ENCODE peak calls at places on chromosomes 1 and 21, in nine cellular contexts. One of them, this sample, is unnamed.

GRCh38 chr1:116814935-116815334 is 60.7 kb downstream of the CD2 start:
- DNase-seq in heart left ventricle: no peak
- DNase-seq in suprapubic skin: no peak
- DNase-seq in ovary: no peak
- DNase-seq in Peyer's patch: no peak
- DNase-seq in K562: no peak
- DNase-seq in prostate gland: no peak
- DNase-seq in IMR-90: no peak
- DNase-seq in stomach: no peak
- DNase-seq in this sample: no peak

GRCh38 chr1:162349635-162350330 is 26.9 kb downstream of the SPATA46 start:
- DNase-seq in IMR-90: peak
- DNase-seq in prostate gland: no peak
- DNase-seq in stomach: no peak
- DNase-seq in suprapubic skin: no peak
- DNase-seq in heart left ventricle: no peak
- DNase-seq in Peyer's patch: no peak
- DNase-seq in ovary: no peak
- DNase-seq in K562: peak
- DNase-seq in this sample: no peak

GRCh38 chr1:209513226-209513625 is 70.3 kb upstream of the CAMK1G start:
- DNase-seq in Peyer's patch: no peak
- DNase-seq in ovary: no peak
- DNase-seq in suprapubic skin: no peak
- DNase-seq in IMR-90: peak
- DNase-seq in prostate gland: no peak
- DNase-seq in K562: peak
- DNase-seq in heart left ventricle: no peak
- DNase-seq in stomach: no peak
- DNase-seq in this sample: no peak

GRCh38 chr21:43274946-43275310 is 106.1 kb downstream of the CRYAA start:
- DNase-seq in IMR-90: no peak
- DNase-seq in K562: no peak
- DNase-seq in heart left ventricle: peak
- DNase-seq in suprapubic skin: no peak
- DNase-seq in stomach: no peak
- DNase-seq in Peyer's patch: no peak
- DNase-seq in ovary: peak
- DNase-seq in prostate gland: no peak
- DNase-seq in this sample: no peak

GRCh38 chr1:3831689-3832088 is 25.3 kb downstream of the CEP104 start:
- DNase-seq in IMR-90: no peak
- DNase-seq in suprapubic skin: no peak
- DNase-seq in prostate gland: no peak
- DNase-seq in K562: no peak
- DNase-seq in stomach: no peak
- DNase-seq in heart left ventricle: no peak
- DNase-seq in ovary: no peak
- DNase-seq in Peyer's patch: no peak
- DNase-seq in this sample: no peak

GRCh38 chr1:85091647-85092295 is 43.5 kb upstream of the MCOLN3 start:
- DNase-seq in heart left ventricle: no peak
- DNase-seq in Peyer's patch: no peak
- DNase-seq in K562: no peak
- DNase-seq in IMR-90: no peak
- DNase-seq in stomach: no peak
- DNase-seq in prostate gland: no peak
- DNase-seq in ovary: no peak
- DNase-seq in suprapubic skin: no peak
- DNase-seq in this sample: no peak

GRCh38 chr1:51643362-51643761 is 26.5 kb downstream of the OSBPL9 start:
- DNase-seq in K562: no peak
- DNase-seq in heart left ventricle: no peak
- DNase-seq in ovary: no peak
- DNase-seq in stomach: no peak
- DNase-seq in IMR-90: no peak
- DNase-seq in prostate gland: no peak
- DNase-seq in Peyer's patch: no peak
- DNase-seq in suprapubic skin: no peak
- DNase-seq in this sample: no peak

GRCh38 chr1:17118268-17118667 is 983 bp downstream of the PADI2 start:
- DNase-seq in heart left ventricle: no peak
- DNase-seq in K562: no peak
- DNase-seq in prostate gland: no peak
- DNase-seq in stomach: no peak
- DNase-seq in ovary: no peak
- DNase-seq in Peyer's patch: no peak
- DNase-seq in IMR-90: no peak
- DNase-seq in suprapubic skin: no peak
- DNase-seq in this sample: no peak

GRCh38 chr1:46013566-46013965 is 118.9 kb downstream of the PIK3R3 start:
- DNase-seq in Peyer's patch: no peak
- DNase-seq in ovary: no peak
- DNase-seq in prostate gland: no peak
- DNase-seq in IMR-90: peak
- DNase-seq in stomach: no peak
- DNase-seq in suprapubic skin: no peak
- DNase-seq in heart left ventricle: no peak
- DNase-seq in K562: no peak
- DNase-seq in this sample: no peak

GRCh38 chr1:212482352-212483153 is 49.8 kb downstream of the NENF start:
- DNase-seq in suprapubic skin: peak
- DNase-seq in prostate gland: no peak
- DNase-seq in Peyer's patch: no peak
- DNase-seq in stomach: no peak
- DNase-seq in heart left ventricle: no peak
- DNase-seq in IMR-90: peak
- DNase-seq in ovary: no peak
- DNase-seq in K562: no peak
- DNase-seq in this sample: no peak

GRCh38 chr1:45840704-45841103 is 37.3 kb downstream of the MAST2 start:
- DNase-seq in IMR-90: no peak
- DNase-seq in prostate gland: no peak
- DNase-seq in Peyer's patch: no peak
- DNase-seq in ovary: no peak
- DNase-seq in suprapubic skin: no peak
- DNase-seq in stomach: no peak
- DNase-seq in heart left ventricle: no peak
- DNase-seq in K562: peak
- DNase-seq in this sample: no peak

GRCh38 chr1:15413563-15414449 is 4.1 kb downstream of the EFHD2 start:
- DNase-seq in Peyer's patch: no peak
- DNase-seq in heart left ventricle: no peak
- DNase-seq in prostate gland: no peak
- DNase-seq in stomach: no peak
- DNase-seq in K562: no peak
- DNase-seq in suprapubic skin: no peak
- DNase-seq in ovary: no peak
- DNase-seq in IMR-90: no peak
- DNase-seq in this sample: peak

GRCh38 chr1:86825294-86825693 is 88.6 kb downstream of the SELENOF start:
- DNase-seq in stomach: no peak
- DNase-seq in suprapubic skin: no peak
- DNase-seq in ovary: no peak
- DNase-seq in Peyer's patch: no peak
- DNase-seq in prostate gland: no peak
- DNase-seq in IMR-90: peak
- DNase-seq in heart left ventricle: no peak
- DNase-seq in K562: no peak
- DNase-seq in this sample: no peak

GRCh38 chr21:34754690-34755647 is 86.2 kb downstream of the CLIC6 start:
- DNase-seq in stomach: no peak
- DNase-seq in K562: peak
- DNase-seq in Peyer's patch: no peak
- DNase-seq in suprapubic skin: no peak
- DNase-seq in IMR-90: no peak
- DNase-seq in heart left ventricle: no peak
- DNase-seq in prostate gland: no peak
- DNase-seq in ovary: no peak
- DNase-seq in this sample: no peak

GRCh38 chr1:97827887-97828286 is 92.9 kb downstream of the DPYD start:
- DNase-seq in stomach: no peak
- DNase-seq in suprapubic skin: no peak
- DNase-seq in IMR-90: no peak
- DNase-seq in prostate gland: no peak
- DNase-seq in heart left ventricle: no peak
- DNase-seq in ovary: no peak
- DNase-seq in K562: no peak
- DNase-seq in Peyer's patch: no peak
- DNase-seq in this sample: no peak

GRCh38 chr1:228723921-228724320 is 11.4 kb upstream of the RHOU start:
- DNase-seq in suprapubic skin: no peak
- DNase-seq in K562: no peak
- DNase-seq in Peyer's patch: no peak
- DNase-seq in prostate gland: no peak
- DNase-seq in IMR-90: no peak
- DNase-seq in stomach: no peak
- DNase-seq in ovary: no peak
- DNase-seq in heart left ventricle: no peak
- DNase-seq in this sample: no peak

GRCh38 chr1:228725178-228725577 is 10.1 kb upstream of the RHOU start:
- DNase-seq in suprapubic skin: no peak
- DNase-seq in heart left ventricle: no peak
- DNase-seq in prostate gland: no peak
- DNase-seq in Peyer's patch: no peak
- DNase-seq in stomach: no peak
- DNase-seq in ovary: no peak
- DNase-seq in IMR-90: no peak
- DNase-seq in K562: no peak
- DNase-seq in this sample: no peak

GRCh38 chr1:228723287-228723686 is 12.0 kb upstream of the RHOU start:
- DNase-seq in IMR-90: no peak
- DNase-seq in stomach: no peak
- DNase-seq in prostate gland: no peak
- DNase-seq in suprapubic skin: no peak
- DNase-seq in heart left ventricle: no peak
- DNase-seq in Peyer's patch: no peak
- DNase-seq in ovary: no peak
- DNase-seq in K562: no peak
- DNase-seq in this sample: no peak

GRCh38 chr1:228721407-228721806 is 13.9 kb upstream of the RHOU start:
- DNase-seq in prostate gland: peak
- DNase-seq in heart left ventricle: no peak
- DNase-seq in stomach: peak
- DNase-seq in K562: no peak
- DNase-seq in suprapubic skin: no peak
- DNase-seq in IMR-90: no peak
- DNase-seq in Peyer's patch: no peak
- DNase-seq in ovary: no peak
- DNase-seq in this sample: no peak
- TF ChIP-seq POLR2A in prostate gland: no peak
- TF ChIP-seq POLR2A in heart left ventricle: no peak
- TF ChIP-seq POLR2A in stomach: no peak
- TF ChIP-seq POLR2A in K562: no peak
- TF ChIP-seq POLR2A in suprapubic skin: no peak
- TF ChIP-seq POLR2A in IMR-90: no peak
- TF ChIP-seq POLR2A in Peyer's patch: no peak
- TF ChIP-seq POLR2A in ovary: no peak
- TF ChIP-seq POLR2A in this sample: no peak

DNA sequence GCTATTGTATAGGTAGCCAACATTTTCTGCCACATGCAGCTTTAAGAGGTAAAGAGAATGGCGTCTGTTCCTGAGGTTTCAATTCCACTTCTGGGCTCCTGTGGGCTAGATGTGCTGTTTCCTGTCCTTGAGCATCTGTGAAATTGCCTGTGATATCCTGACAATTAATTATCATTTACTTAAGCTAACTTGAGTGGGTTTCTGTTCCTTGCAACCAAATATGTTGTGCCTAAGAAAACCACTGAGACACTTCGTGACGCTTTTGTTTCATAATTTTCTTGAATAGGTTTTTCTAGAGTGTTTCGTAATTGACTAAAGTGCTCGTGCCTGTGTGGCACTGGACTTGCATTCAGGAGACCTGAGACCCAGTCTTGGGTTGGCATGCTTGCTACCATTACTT is 127.3 kb upstream of the POU3F1 start:
- DNase-seq in ovary: no peak
- DNase-seq in suprapubic skin: no peak
- DNase-seq in stomach: no peak
- DNase-seq in K562: no peak
- DNase-seq in prostate gland: no peak
- DNase-seq in Peyer's patch: no peak
- DNase-seq in heart left ventricle: no peak
- DNase-seq in IMR-90: no peak
- DNase-seq in this sample: no peak
- TF ChIP-seq POLR2A in ovary: no peak
- TF ChIP-seq POLR2A in suprapubic skin: no peak
- TF ChIP-seq POLR2A in stomach: no peak
- TF ChIP-seq POLR2A in K562: no peak
- TF ChIP-seq POLR2A in prostate gland: no peak
- TF ChIP-seq POLR2A in Peyer's patch: no peak
- TF ChIP-seq POLR2A in heart left ventricle: no peak
- TF ChIP-seq POLR2A in IMR-90: no peak
- TF ChIP-seq POLR2A in this sample: no peak

GRCh38 chr1:246608616-246609376 is 42.5 kb downstream of the CNST start:
- DNase-seq in heart left ventricle: peak
- DNase-seq in ovary: peak
- DNase-seq in suprapubic skin: peak
- DNase-seq in Peyer's patch: no peak
- DNase-seq in IMR-90: peak
- DNase-seq in K562: no peak
- DNase-seq in prostate gland: peak
- DNase-seq in stomach: peak
- DNase-seq in this sample: peak
- TF ChIP-seq POLR2A in heart left ventricle: no peak
- TF ChIP-seq POLR2A in ovary: no peak
- TF ChIP-seq POLR2A in suprapubic skin: no peak
- TF ChIP-seq POLR2A in Peyer's patch: no peak
- TF ChIP-seq POLR2A in IMR-90: no peak
- TF ChIP-seq POLR2A in K562: no peak
- TF ChIP-seq POLR2A in prostate gland: no peak
- TF ChIP-seq POLR2A in stomach: no peak
- TF ChIP-seq POLR2A in this sample: no peak

GRCh38 chr1:83573776-83574175 is 425.2 kb downstream of the TTLL7 start:
- DNase-seq in IMR-90: no peak
- DNase-seq in ovary: no peak
- DNase-seq in stomach: no peak
- DNase-seq in prostate gland: no peak
- DNase-seq in heart left ventricle: no peak
- DNase-seq in suprapubic skin: no peak
- DNase-seq in Peyer's patch: no peak
- DNase-seq in K562: no peak
- DNase-seq in this sample: no peak

GRCh38 chr1:83571536-83571935 is 427.4 kb downstream of the TTLL7 start:
- DNase-seq in heart left ventricle: no peak
- DNase-seq in IMR-90: no peak
- DNase-seq in suprapubic skin: no peak
- DNase-seq in Peyer's patch: no peak
- DNase-seq in stomach: no peak
- DNase-seq in K562: no peak
- DNase-seq in prostate gland: no peak
- DNase-seq in ovary: no peak
- DNase-seq in this sample: no peak

GRCh38 chr1:83574749-83575148 is 424.2 kb downstream of the TTLL7 start:
- DNase-seq in IMR-90: no peak
- DNase-seq in ovary: no peak
- DNase-seq in prostate gland: no peak
- DNase-seq in Peyer's patch: no peak
- DNase-seq in suprapubic skin: no peak
- DNase-seq in K562: no peak
- DNase-seq in stomach: no peak
- DNase-seq in heart left ventricle: no peak
- DNase-seq in this sample: no peak
- TF ChIP-seq POLR2A in IMR-90: no peak
- TF ChIP-seq POLR2A in ovary: no peak
- TF ChIP-seq POLR2A in prostate gland: no peak
- TF ChIP-seq POLR2A in Peyer's patch: no peak
- TF ChIP-seq POLR2A in suprapubic skin: no peak
- TF ChIP-seq POLR2A in K562: no peak
- TF ChIP-seq POLR2A in stomach: no peak
- TF ChIP-seq POLR2A in heart left ventricle: no peak
- TF ChIP-seq POLR2A in this sample: no peak

This sample was measured in adrenal gland.